ENCODE peak calls at places on chromosomes 12 and 14, in four cellular contexts. F is stimulated activated CD4-positive, alpha-beta T cell treated with anti-CD3 and anti-CD28 coated beads, Interleukin-1b, Interleukin-23, amount 100 ng/mL, for 1 hour; I is H7; V is mesendoderm. N is an unnamed sample.

GRCh38 chr12:4956054-4956453 is 46.3 kb downstream of the KCNA1 start:
- DNase-seq in F (no peak), V (peak), I (no peak), N (no peak)

GRCh38 chr12:40226652-40227051 is 1.9 kb downstream of the LRRK2 start:
- DNase-seq in F (no peak), I (no peak), V (no peak), N (peak)

GRCh38 chr12:7833831-7834230 is 38.9 kb downstream of the SLC2A14 start:
- DNase-seq in V (peak), F (no peak), I (no peak), N (no peak)

GRCh38 chr12:25436206-25436912 is 116.7 kb downstream of the LMNTD1 start:
- DNase-seq in I (peak), F (no peak), V (peak), N (peak)

GRCh38 chr12:107817250-107817649 is 42.7 kb downstream of the ASCL4 start:
- DNase-seq in I (no peak), F (no peak), V (no peak), N (no peak)

GRCh38 chr14:103073367-103073875 is 10.6 kb upstream of the LBHD2 start:
- DNase-seq in I (no peak), F (no peak), V (no peak), N (no peak)

GRCh38 chr14:68157971-68158371 is 338.4 kb downstream of the RAD51B start:
- DNase-seq in I (no peak), F (no peak), V (no peak), N (no peak)

GRCh38 chr12:117986705-117987469 is 18.1 kb upstream of the KSR2 start:
- DNase-seq in I (no peak), F (no peak), V (no peak), N (no peak)

GRCh38 chr12:108106599-108106998 is 22.5 kb upstream of the WSCD2 start:
- DNase-seq in V (no peak), I (no peak), F (no peak), N (no peak)

GRCh38 chr12:30990776-30991175 is 64.2 kb downstream of the TSPAN11 start:
- DNase-seq in I (no peak), V (no peak), F (no peak), N (no peak)

GRCh38 chr14:40630471-40630870 is 976.2 kb upstream of the LRFN5 start:
- DNase-seq in I (no peak), F (no peak), V (peak), N (no peak)

GRCh38 chr14:72978856-72979255 is 48.0 kb downstream of the ZFYVE1 start:
- DNase-seq in V (no peak), F (no peak), I (no peak), N (no peak)

GRCh38 chr14:92988786-92989755 is 66.1 kb downstream of the CHGA start:
- DNase-seq in V (no peak), F (no peak), I (no peak), N (no peak)

GRCh38 chr12:88299567-88300101 is 157.5 kb downstream of the TMTC3 start:
- DNase-seq in F (no peak), V (no peak), I (no peak), N (peak)

GRCh38 chr12:15962760-15963159 is 51.6 kb downstream of the DERA start:
- DNase-seq in V (peak), I (no peak), F (no peak), N (no peak)

GRCh38 chr12:88579572-88579940 is 715 bp downstream of the KITLG start:
- DNase-seq in V (peak), F (no peak), I (peak), N (no peak)

GRCh38 chr14:58731465-58732330 is 93.9 kb downstream of the DACT1 start:
- DNase-seq in F (no peak), V (no peak), I (no peak), N (no peak)

GRCh38 chr14:74522740-74523139 is 29.2 kb downstream of the ISCA2 start:
- DNase-seq in V (no peak), F (no peak), I (no peak), N (no peak)

GRCh38 chr14:44529026-44529425 is 21.9 kb upstream of the FSCB start:
- DNase-seq in V (no peak), I (no peak), F (no peak), N (no peak)

GRCh38 chr12:57460457-57461325 is 1.1 kb downstream of the GLI1 start:
- DNase-seq in V (peak), F (no peak), I (peak), N (no peak)

GRCh38 chr12:98873823-98874222 is 228.7 kb downstream of the APAF1 start:
- DNase-seq in F (no peak), V (no peak), I (no peak), N (no peak)

N was measured in KBM-7.